ENCODE peak calls at places on chromosomes 2 and 18, in five cellular contexts. P is left ventricle myocardium superior; Y is RPMI8226; T is activated naive CD4-positive, alpha-beta T cell treated with anti-CD3 and anti-CD28 coated beads, Interleukin-2, amount 10 ng/mL, durations not matched to agents 7 days and 5 days; G is KBM-7. I is an unnamed sample.

GRCh38 chr2:144015036-144015435 is 504.9 kb downstream of the ZEB2 start:
- DNase-seq in P (no peak), T (no peak), Y (no peak), G (no peak), I (no peak)

GRCh38 chr2:200471324-200471848 is 38.5 kb downstream of the KCTD18 start:
- DNase-seq in G (peak; percentile 39), Y (peak; percentile 50), P (no peak), T (peak; percentile 49), I (no peak)

GRCh38 chr2:226985227-226985946 is 149.5 kb downstream of the RHBDD1 start:
- DNase-seq in P (no peak), Y (peak; percentile 75), T (peak; percentile 38), G (peak; percentile 48), I (no peak)

GRCh38 chr2:196592331-196592911 is 47.1 kb upstream of the CCDC150 start:
- DNase-seq in G (peak; percentile 34), P (no peak), Y (no peak), T (no peak), I (no peak)

GRCh38 chr2:55047677-55048299 is 2.5 kb downstream of the RTN4 start:
- DNase-seq in Y (peak; percentile 60), T (peak; percentile 27), G (peak; percentile 66), P (no peak), I (no peak)

GRCh38 chr18:32177530-32177929 is 12.3 kb upstream of the MEP1B start:
- DNase-seq in Y (no peak), P (no peak), T (no peak), G (no peak), I (no peak)

GRCh38 chr2:174535757-174536703 is 49.2 kb upstream of the GPR155 start:
- DNase-seq in Y (peak; percentile 92), T (no peak), P (no peak), G (no peak), I (no peak)

GRCh38 chr2:121501554-121501953 is 29.1 kb upstream of the RNU4ATAC start:
- DNase-seq in G (no peak), P (no peak), Y (no peak), T (no peak), I (no peak)

I was measured in breast epithelium.